ENCODE peak calls at places on chromosomes 2 and 18, in seven cellular contexts. P is smooth muscle cell of the brain vasculature; B is WTC11; M is stimulated activated CD8-positive, alpha-beta memory T cell treated with anti-CD3 and anti-CD28 coated beads, Interleukin-15, amount 100 ng/mL, for 24 hours; A is fibroblast of the aortic adventitia; S is nephron progenitor cell; O is G401. E is an unnamed sample.

GRCh38 chr2:126655500-126656310 is at the start of gene GYPC:
- DNase-seq in P (no peak), B (peak), M (no peak), A (peak), S (peak), O (no peak), E (peak)

GRCh38 chr2:43019536-43020183 is 206.7 kb downstream of the ZFP36L2 start:
- DNase-seq in P (no peak), B (no peak), M (no peak), A (no peak), S (no peak), O (no peak), E (no peak)

GRCh38 chr18:24212939-24213338 is 74.1 kb downstream of the CABYR start:
- DNase-seq in P (peak), B (no peak), M (no peak), A (peak), S (no peak), O (no peak), E (no peak)

GRCh38 chr2:178256382-178257053 is 62.2 kb downstream of the OSBPL6 start:
- DNase-seq in P (no peak), B (no peak), M (no peak), A (no peak), S (peak), O (peak), E (no peak)

GRCh38 chr2:68250652-68251186 is 1.6 kb downstream of the PPP3R1 start:
- DNase-seq in P (no peak), B (no peak), M (no peak), A (no peak), S (no peak), O (no peak), E (peak)

GRCh38 chr2:241900251-241901017 is 30.9 kb downstream of the RTP5 start:
- DNase-seq in P (no peak), B (no peak), M (no peak), A (no peak), S (no peak), O (no peak), E (peak)

GRCh38 chr2:239774142-239774462 is 251.0 kb downstream of the NDUFA10 start:
- DNase-seq in P (no peak), B (no peak), M (no peak), A (no peak), S (no peak), O (no peak), E (peak)

GRCh38 chr2:32355976-32356734 is 668 bp upstream of the BIRC6 start:
- DNase-seq in P (peak), B (no peak), M (no peak), A (no peak), S (no peak), O (peak), E (no peak)

GRCh38 chr2:182593394-182593707 is 122.7 kb upstream of the DNAJC10 start:
- DNase-seq in P (no peak), B (no peak), M (no peak), A (peak), S (no peak), O (no peak), E (no peak)

GRCh38 chr2:45008296-45009129 is 739 bp downstream of the SIX2 start:
- DNase-seq in P (no peak), B (peak), M (no peak), A (no peak), S (peak), O (no peak), E (peak)

GRCh38 chr2:76640905-76641304 is 881.3 kb downstream of the LRRTM4 start:
- DNase-seq in P (no peak), B (no peak), M (no peak), A (no peak), S (no peak), O (peak), E (no peak)

GRCh38 chr2:96656540-96656939 is 14.0 kb downstream of the FER1L5 start:
- DNase-seq in P (no peak), B (no peak), M (no peak), A (no peak), S (no peak), O (no peak), E (no peak)

GRCh38 chr18:3972291-3972985 is 482.7 kb downstream of the DLGAP1 start:
- DNase-seq in P (no peak), B (peak), M (no peak), A (no peak), S (no peak), O (peak), E (no peak)

GRCh38 chr18:26190506-26190905 is 35.7 kb upstream of the TAF4B start:
- DNase-seq in P (no peak), B (no peak), M (no peak), A (no peak), S (no peak), O (no peak), E (no peak)

GRCh38 chr2:10202136-10202535 is 79.6 kb downstream of the RRM2 start:
- DNase-seq in P (no peak), B (no peak), M (no peak), A (peak), S (no peak), O (no peak), E (no peak)

GRCh38 chr2:102005989-102006885 is 14.5 kb downstream of the IL1R2 start:
- DNase-seq in P (peak), B (peak), M (no peak), A (peak), S (peak), O (no peak), E (peak)

GRCh38 chr2:68368657-68369339 is 3.7 kb downstream of the PLEK start:
- DNase-seq in P (no peak), B (no peak), M (no peak), A (peak), S (peak), O (peak), E (no peak)

GRCh38 chr2:236972491-236973379 is 113.0 kb upstream of the COPS8 start:
- DNase-seq in P (no peak), B (peak), M (no peak), A (peak), S (peak), O (no peak), E (no peak)

GRCh38 chr2:132837764-132838163 is 167.8 kb upstream of the LYPD1 start:
- DNase-seq in P (no peak), B (no peak), M (no peak), A (no peak), S (no peak), O (no peak), E (no peak)

GRCh38 chr18:70523798-70524182 is 234.9 kb downstream of the SOCS6 start:
- DNase-seq in P (no peak), B (no peak), M (no peak), A (no peak), S (no peak), O (no peak), E (no peak)

GRCh38 chr2:169485650-169486138 is 6.4 kb downstream of the BBS5 start:
- DNase-seq in P (no peak), B (no peak), M (no peak), A (no peak), S (no peak), O (no peak), E (no peak)

GRCh38 chr2:43196773-43197567 is 29.4 kb downstream of the ZFP36L2 start:
- DNase-seq in P (no peak), B (no peak), M (no peak), A (no peak), S (no peak), O (no peak), E (no peak)

GRCh38 chr2:207869784-207870778 is 100.4 kb upstream of the FZD5 start:
- DNase-seq in P (no peak), B (no peak), M (no peak), A (peak), S (no peak), O (no peak), E (no peak)

GRCh38 chr2:201234167-201235139 is 25.9 kb upstream of the CASP8 start:
- DNase-seq in P (no peak), B (no peak), M (no peak), A (peak), S (no peak), O (no peak), E (no peak)

GRCh38 chr2:164114937-164115336 is 379.1 kb upstream of the FIGN start:
- DNase-seq in P (no peak), B (no peak), M (no peak), A (no peak), S (no peak), O (no peak), E (no peak)

GRCh38 chr2:156116113-156116512 is 216.4 kb downstream of the NR4A2 start:
- DNase-seq in P (no peak), B (no peak), M (no peak), A (peak), S (no peak), O (no peak), E (no peak)

GRCh38 chr18:6627621-6628020 is 101.9 kb upstream of the ARHGAP28 start:
- DNase-seq in P (peak), B (no peak), M (no peak), A (no peak), S (no peak), O (no peak), E (no peak)

GRCh38 chr2:179650420-179650819 is 211.0 kb downstream of the ZNF385B start:
- DNase-seq in P (no peak), B (no peak), M (no peak), A (no peak), S (no peak), O (no peak), E (no peak)

GRCh38 chr2:58727977-58728656 is 487.0 kb upstream of the FANCL start:
- DNase-seq in P (no peak), B (no peak), M (no peak), A (no peak), S (no peak), O (no peak), E (no peak)

GRCh38 chr2:237685408-237685807 is 58.0 kb downstream of the LRRFIP1 start:
- DNase-seq in P (no peak), B (no peak), M (no peak), A (peak), S (no peak), O (no peak), E (no peak)

GRCh38 chr2:29455202-29455885 is 340.1 kb downstream of the CLIP4 start:
- DNase-seq in P (no peak), B (no peak), M (no peak), A (no peak), S (no peak), O (peak), E (no peak)

GRCh38 chr2:167953790-167954189 is 293.6 kb downstream of the STK39 start:
- DNase-seq in P (no peak), B (no peak), M (no peak), A (no peak), S (no peak), O (no peak), E (no peak)

GRCh38 chr2:60489269-60489668 is 64.2 kb downstream of the BCL11A start:
- DNase-seq in P (no peak), B (no peak), M (no peak), A (no peak), S (no peak), O (no peak), E (no peak)

GRCh38 chr18:50281295-50281971 is at the start of gene MBD1:
- DNase-seq in P (peak), B (peak), M (peak), A (peak), S (peak), O (peak), E (peak)

GRCh38 chr2:29114841-29115609 is at the start of gene CLIP4:
- DNase-seq in P (no peak), B (peak), M (peak), A (peak), S (peak), O (peak), E (peak)

GRCh38 chr2:220276736-220277444 is 649.5 kb downstream of the SLC4A3 start:
- DNase-seq in P (no peak), B (no peak), M (no peak), A (peak), S (no peak), O (no peak), E (no peak)

GRCh38 chr2:224689539-224689938 is 26.6 kb downstream of the CCDC195 start:
- DNase-seq in P (no peak), B (no peak), M (no peak), A (no peak), S (no peak), O (no peak), E (no peak)

GRCh38 chr18:9100796-9101195 is 1.7 kb upstream of the NDUFV2 start:
- DNase-seq in P (no peak), B (no peak), M (no peak), A (no peak), S (no peak), O (no peak), E (no peak)

GRCh38 chr18:29892960-29893558 is 1149.5 kb downstream of the DSC3 start:
- DNase-seq in P (no peak), B (no peak), M (no peak), A (peak), S (no peak), O (no peak), E (no peak)

GRCh38 chr2:47173986-47174730 is 19.1 kb upstream of the STPG4 start:
- DNase-seq in P (no peak), B (no peak), M (no peak), A (no peak), S (no peak), O (peak), E (no peak)